ENCODE peak calls at places on chromosome 10, in nine cellular contexts. N is DMS153; A is activated T-helper 9 cell treated with anti-CD3 and anti-CD28 coated beads, Interleukin-2, amount 50 U/mL, for 16 hours; R is GM19239; J is NT2/D1; I is stimulated activated CD4-positive, alpha-beta T cell treated with anti-CD3 and anti-CD28 coated beads, Interleukin-1b, Interleukin-23, amount 100 ng/mL, for 1 hour; Y is astrocyte of the spinal cord; K is amniotic stem cell; L is substantia nigra. S is an unnamed sample.

GRCh38 chr10:92571649-92572048 is 2.2 kb downstream of the IDE start:
- DNase-seq in N (no peak), A (no peak), R (no peak), J (no peak), I (no peak), Y (no peak), K (no peak), L (no peak), S (no peak)

GRCh38 chr10:93150289-93150688 is 76.6 kb downstream of the CYP26A1 start:
- DNase-seq in N (no peak), A (no peak), R (no peak), J (no peak), I (no peak), Y (no peak), K (no peak), L (no peak), S (no peak)

GRCh38 chr10:132496360-132497082 is 41.1 kb upstream of the INPP5A start:
- DNase-seq in N (no peak), A (no peak), R (no peak), J (no peak), I (no peak), Y (no peak), K (no peak), L (no peak), S (no peak)

GRCh38 chr10:79431422-79431821 is 14.0 kb downstream of the ZCCHC24 start:
- DNase-seq in N (no peak), A (no peak), R (no peak), J (no peak), I (no peak), Y (no peak), K (no peak), L (no peak), S (no peak)

GRCh38 chr10:37860494-37861190 is 3.2 kb upstream of the ZNF248 start:
- DNase-seq in N (no peak), A (no peak), R (no peak), J (no peak), I (no peak), Y (peak), K (no peak), L (no peak), S (no peak)

GRCh38 chr10:111148440-111148839 is 71.6 kb downstream of the ADRA2A start:
- DNase-seq in N (no peak), A (no peak), R (no peak), J (no peak), I (no peak), Y (no peak), K (no peak), L (no peak), S (no peak)

GRCh38 chr10:126186746-126187145 is 201.5 kb downstream of the ADAM12 start:
- DNase-seq in N (no peak), A (no peak), R (no peak), J (no peak), I (no peak), Y (no peak), K (no peak), L (no peak), S (no peak)

GRCh38 chr10:37496061-37496460 is 361.3 kb downstream of the ZNF248 start:
- DNase-seq in N (no peak), A (no peak), R (no peak), J (no peak), I (no peak), Y (no peak), K (no peak), L (no peak), S (no peak)

GRCh38 chr10:59896186-59896585 is 10.2 kb downstream of the CCDC6 start:
- DNase-seq in N (no peak), A (no peak), R (no peak), J (no peak), I (no peak), Y (no peak), K (no peak), L (no peak), S (no peak)

GRCh38 chr10:120586471-120586872 is 129.4 kb downstream of the PLPP4 start:
- DNase-seq in N (no peak), A (no peak), R (no peak), J (no peak), I (no peak), Y (peak), K (no peak), L (no peak), S (no peak)

S was measured in lower leg skin.